ENCODE peak calls at places on chromosome 4, in five cellular contexts. S, B, X, Z and U are unnamed samples.

GRCh38 chr4:157245351-157245750 is 24.8 kb downstream of the GRIA2 start:
- DNase-seq in Z (no peak), S (no peak), X (no peak), B (no peak), U (no peak)

GRCh38 chr4:15066140-15066539 is 63.9 kb downstream of the CPEB2 start:
- DNase-seq in B (no peak), Z (no peak), S (no peak), X (no peak), U (no peak)

GRCh38 chr4:160370046-160370445 is 1267.2 kb downstream of the RAPGEF2 start:
- DNase-seq in X (no peak), S (no peak), B (no peak), Z (no peak), U (no peak)

GRCh38 chr4:188030401-188030800 is 34.8 kb downstream of the ZFP42 start:
- DNase-seq in Z (no peak), B (no peak), S (no peak), X (no peak), U (no peak)

GRCh38 chr4:74014332-74014731 is 15.9 kb upstream of the CXCL5 start:
- DNase-seq in B (no peak), Z (no peak), X (no peak), S (no peak), U (no peak)

GRCh38 chr4:156290811-156291210 is 337.1 kb upstream of the CTSO start:
- DNase-seq in B (no peak), X (no peak), Z (peak), S (no peak), U (no peak)

GRCh38 chr4:173195132-173195531 is 26.5 kb downstream of the GALNT7 start:
- DNase-seq in X (no peak), Z (no peak), S (no peak), B (no peak), U (no peak)

GRCh38 chr4:152165146-152165545 is 370.7 kb downstream of the FBXW7 start:
- DNase-seq in B (peak), Z (peak), S (no peak), X (no peak), U (no peak)

GRCh38 chr4:38759077-38759789 is 23.6 kb downstream of the TLR10 start:
- DNase-seq in Z (peak), X (no peak), S (no peak), B (peak), U (peak)

GRCh38 chr4:17763352-17763890 is 18.0 kb downstream of the FAM184B start:
- DNase-seq in B (no peak), X (no peak), S (no peak), Z (no peak), U (no peak)

GRCh38 chr4:68460085-68460484 is 12.8 kb downstream of the TMPRSS11E start:
- DNase-seq in S (peak), Z (no peak), X (no peak), B (no peak), U (no peak)

GRCh38 chr4:124121511-124121934 is 591.0 kb downstream of the ANKRD50 start:
- DNase-seq in X (no peak), B (peak), S (no peak), Z (peak), U (no peak)

GRCh38 chr4:12636191-12636590 is 847.9 kb downstream of the RAB28 start:
- DNase-seq in Z (no peak), B (no peak), X (no peak), S (no peak), U (no peak)

GRCh38 chr4:152860057-152860456 is 76.1 kb upstream of the FHDC1 start:
- DNase-seq in B (no peak), Z (peak), X (no peak), S (no peak), U (no peak)

GRCh38 chr4:109323348-109323747 is 20.9 kb upstream of the COL25A1 start:
- DNase-seq in X (no peak), S (no peak), Z (no peak), B (no peak), U (no peak)

GRCh38 chr4:145731026-145731425 is 51.1 kb downstream of the C4orf51 start:
- DNase-seq in Z (peak), B (peak), X (no peak), S (peak), U (no peak)

GRCh38 chr4:73045894-73046293 is 23.6 kb downstream of the COX18 start:
- DNase-seq in X (no peak), B (no peak), Z (no peak), S (no peak), U (no peak)

GRCh38 chr4:183335369-183335940 is 13.2 kb upstream of the CLDN24 start:
- DNase-seq in B (peak), S (no peak), Z (peak), X (no peak), U (peak)

GRCh38 chr4:68175562-68176155 is 46.0 kb upstream of the TMPRSS11F start:
- DNase-seq in B (peak), Z (peak), S (peak), X (no peak), U (peak)

GRCh38 chr4:83356899-83357661 is 22.4 kb upstream of the HPSE start:
- DNase-seq in Z (peak), S (no peak), X (no peak), B (peak), U (peak)

GRCh38 chr4:60934896-60935295 is 265.2 kb upstream of the ADGRL3 start:
- DNase-seq in Z (no peak), B (no peak), S (peak), X (no peak), U (no peak)

GRCh38 chr4:15434086-15434485 is 6.3 kb downstream of the C1QTNF7 start:
- DNase-seq in Z (no peak), B (no peak), X (no peak), S (no peak), U (no peak)

GRCh38 chr4:2248821-2249261 is 6.9 kb upstream of the HAUS3 start:
- DNase-seq in B (no peak), S (no peak), Z (no peak), X (no peak), U (no peak)

GRCh38 chr4:55733874-55734437 is 85.6 kb upstream of the EXOC1L start:
- DNase-seq in X (no peak), S (peak), B (peak), Z (peak), U (no peak)

GRCh38 chr4:153005914-153006381 is 69.8 kb downstream of the FHDC1 start:
- DNase-seq in B (no peak), S (no peak), X (no peak), Z (no peak), U (no peak)

GRCh38 chr4:13528823-13529129 is 15.5 kb downstream of the NKX3-2 start:
- DNase-seq in Z (no peak), X (no peak), S (no peak), B (no peak), U (no peak)

GRCh38 chr4:9762823-9763475 is 18.5 kb upstream of the DRD5 start:
- DNase-seq in X (no peak), S (peak), B (peak), Z (peak), U (no peak)

GRCh38 chr4:158496030-158496741 is 25.5 kb upstream of the RXFP1 start:
- DNase-seq in Z (peak), X (peak), S (peak), B (peak), U (no peak)